ENCODE peak calls at places on chromosomes 2 and 18, in six cellular contexts. I, J, Q, T, E and W are unnamed samples.

GRCh38 chr2:33425660-33426059 is 50.8 kb upstream of the RASGRP3 start:
- DNase-seq in I (no peak), J (no peak), Q (no peak), T (no peak), E (peak), W (no peak)

GRCh38 chr2:101805146-101806088 is 107.9 kb downstream of the MAP4K4 start:
- DNase-seq in I (no peak), J (no peak), Q (no peak), T (no peak), E (peak), W (no peak)

GRCh38 chr2:164689020-164689419 is 67.7 kb upstream of the GRB14 start:
- DNase-seq in I (no peak), J (no peak), Q (no peak), T (no peak), E (no peak), W (no peak)

GRCh38 chr18:80033181-80034067 is 810 bp upstream of the RBFA start:
- DNase-seq in I (no peak), J (peak), Q (no peak), T (peak), E (peak), W (no peak)

GRCh38 chr2:127216105-127216504 is 4.0 kb downstream of the CYP27C1 start:
- DNase-seq in I (no peak), J (no peak), Q (no peak), T (no peak), E (no peak), W (peak)

GRCh38 chr2:27262379-27263286 is at the start of gene SLC30A3:
- DNase-seq in I (peak), J (no peak), Q (peak), T (peak), E (peak), W (no peak)

GRCh38 chr2:218404351-218405145 is 4.9 kb downstream of the CTDSP1 start:
- DNase-seq in I (no peak), J (no peak), Q (peak), T (no peak), E (no peak), W (no peak)

GRCh38 chr2:196123679-196124373 is 47.6 kb downstream of the STK17B start:
- DNase-seq in I (no peak), J (no peak), Q (no peak), T (no peak), E (no peak), W (no peak)

GRCh38 chr2:3598912-3599854 is 4.3 kb downstream of the COLEC11 start:
- DNase-seq in I (no peak), J (peak), Q (no peak), T (no peak), E (no peak), W (no peak)

GRCh38 chr2:216695401-216695821 is at the start of gene IGFBP5:
- DNase-seq in I (peak), J (peak), Q (peak), T (no peak), E (no peak), W (no peak)

GRCh38 chr2:128525653-128526052 is 207.0 kb upstream of the HS6ST1 start:
- DNase-seq in I (no peak), J (no peak), Q (no peak), T (no peak), E (no peak), W (no peak)

GRCh38 chr2:176525058-176525457 is 255.8 kb downstream of the MTX2 start:
- DNase-seq in I (no peak), J (no peak), Q (no peak), T (no peak), E (no peak), W (no peak)

GRCh38 chr2:332592-332991 is 44.7 kb upstream of the ALKAL2 start:
- DNase-seq in I (no peak), J (no peak), Q (no peak), T (no peak), E (no peak), W (no peak)

GRCh38 chr2:41711736-41712135 is 336.1 kb upstream of the PKDCC start:
- DNase-seq in I (no peak), J (no peak), Q (no peak), T (no peak), E (no peak), W (no peak)

GRCh38 chr2:33946198-33946597 is 347.1 kb upstream of the FAM98A start:
- DNase-seq in I (no peak), J (no peak), Q (no peak), T (no peak), E (no peak), W (no peak)

GRCh38 chr2:23005469-23005868 is 379.5 kb upstream of the KLHL29 start:
- DNase-seq in I (no peak), J (no peak), Q (no peak), T (no peak), E (no peak), W (no peak)

GRCh38 chr2:198640463-198640862 is 817.3 kb downstream of the SATB2 start:
- DNase-seq in I (no peak), J (no peak), Q (no peak), T (no peak), E (no peak), W (no peak)

GRCh38 chr2:25025229-25025742 is 16.6 kb upstream of the EFR3B start:
- DNase-seq in I (no peak), J (no peak), Q (no peak), T (no peak), E (no peak), W (no peak)

GRCh38 chr2:16255120-16255519 is 314.8 kb downstream of the MYCN start:
- DNase-seq in I (no peak), J (no peak), Q (no peak), T (no peak), E (no peak), W (no peak)

GRCh38 chr2:133194068-133194655 is 374.1 kb downstream of the NCKAP5 start:
- DNase-seq in I (no peak), J (no peak), Q (no peak), T (no peak), E (peak), W (no peak)

GRCh38 chr2:117980381-117980780 is 33.5 kb downstream of the CCDC93 start:
- DNase-seq in I (no peak), J (no peak), Q (peak), T (no peak), E (no peak), W (no peak)

GRCh38 chr2:127083819-127084503 is 23.0 kb downstream of the BIN1 start:
- DNase-seq in I (peak), J (peak), Q (no peak), T (no peak), E (no peak), W (no peak)

GRCh38 chr2:118098307-118098706 is 10.0 kb downstream of the INSIG2 start:
- DNase-seq in I (no peak), J (no peak), Q (no peak), T (no peak), E (no peak), W (no peak)

GRCh38 chr18:9731380-9731779 is 23.3 kb downstream of the RAB31 start:
- DNase-seq in I (no peak), J (peak), Q (no peak), T (no peak), E (peak), W (peak)

GRCh38 chr2:28268386-28268785 is 124.3 kb upstream of the FOSL2 start:
- DNase-seq in I (no peak), J (no peak), Q (no peak), T (no peak), E (no peak), W (no peak)

GRCh38 chr2:28267282-28267681 is 125.4 kb upstream of the FOSL2 start:
- DNase-seq in I (no peak), J (no peak), Q (no peak), T (no peak), E (no peak), W (no peak)

GRCh38 chr2:28271231-28271913 is 121.3 kb upstream of the FOSL2 start:
- DNase-seq in I (no peak), J (no peak), Q (no peak), T (no peak), E (no peak), W (no peak)

GRCh38 chr2:28270456-28271146 is 122.1 kb upstream of the FOSL2 start:
- DNase-seq in I (no peak), J (no peak), Q (no peak), T (no peak), E (no peak), W (no peak)

GRCh38 chr2:28269019-28269784 is 123.5 kb upstream of the FOSL2 start:
- DNase-seq in I (no peak), J (no peak), Q (no peak), T (no peak), E (peak), W (peak)
- H3K27ac ChIP-seq in I (no peak), J (peak), Q (no peak), T (no peak), E (peak), W (peak)

GRCh38 chr18:41972067-41973000 is 17.3 kb downstream of the PIK3C3 start:
- DNase-seq in I (no peak), J (no peak), Q (no peak), T (no peak), E (no peak), W (no peak)

GRCh38 chr18:41967680-41968079 is 12.6 kb downstream of the PIK3C3 start:
- DNase-seq in I (no peak), J (no peak), Q (no peak), T (no peak), E (no peak), W (no peak)

GRCh38 chr18:41965856-41966255 is 10.8 kb downstream of the PIK3C3 start:
- DNase-seq in I (no peak), J (no peak), Q (no peak), T (no peak), E (no peak), W (no peak)

DNA sequence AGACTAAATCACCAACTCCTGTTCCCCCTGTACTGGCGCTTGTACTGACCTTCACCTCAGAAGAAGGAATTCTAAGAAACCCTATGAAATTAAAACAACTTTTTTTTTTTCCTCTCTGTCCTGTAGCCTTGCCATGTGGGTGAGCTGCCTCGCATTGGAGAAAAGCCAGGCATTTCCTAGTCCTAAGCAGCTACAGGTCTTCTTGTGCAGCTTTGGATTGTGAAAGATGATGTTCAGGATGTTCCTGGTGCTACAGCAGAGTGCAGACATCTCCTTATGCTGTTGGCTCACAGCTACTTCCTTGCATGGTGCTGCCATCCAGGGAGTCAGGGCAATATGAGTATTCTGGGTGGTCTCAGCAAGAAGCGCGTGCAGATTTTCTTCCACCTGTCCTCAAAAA is 11.9 kb downstream of the PIK3C3 start:
- DNase-seq in I (no peak), J (no peak), Q (no peak), T (no peak), E (no peak), W (no peak)
- H3K27ac ChIP-seq in I (no peak), J (no peak), Q (no peak), T (no peak), E (no peak), W (no peak)

DNA sequence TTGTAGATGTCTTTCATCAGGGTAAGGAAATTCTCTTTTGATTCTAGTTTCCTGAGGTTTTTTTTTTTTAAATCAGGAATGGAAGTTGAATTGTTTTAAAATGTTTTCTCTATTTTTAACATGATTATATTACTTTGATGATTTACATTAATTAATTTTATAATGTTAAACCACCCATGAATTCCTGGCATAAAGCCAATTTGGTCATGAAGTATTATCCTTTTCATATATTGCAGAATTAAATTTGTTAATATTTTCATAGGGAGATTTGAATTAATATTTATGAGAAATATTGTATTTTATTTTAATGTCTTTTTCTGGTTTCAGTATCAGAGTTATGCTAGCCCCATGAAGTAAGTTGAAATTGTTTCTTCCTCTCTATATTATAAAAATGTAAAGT is 144.6 kb downstream of the MAIP1 start:
- DNase-seq in I (no peak), J (no peak), Q (no peak), T (no peak), E (no peak), W (no peak)
- H3K27ac ChIP-seq in I (no peak), J (no peak), Q (no peak), T (no peak), E (no peak), W (no peak)

GRCh38 chr2:68214381-68214780 is 38.0 kb downstream of the PPP3R1 start:
- DNase-seq in I (no peak), J (no peak), Q (no peak), T (no peak), E (no peak), W (no peak)
- H3K27ac ChIP-seq in I (no peak), J (no peak), Q (no peak), T (no peak), E (no peak), W (no peak)